ENCODE peak calls at places on chromosomes 12 and 14, in ten cellular contexts. One of them, this sample, is unnamed.

GRCh38 chr12:48788852-48789775 is at the start of gene ADCY6:
- DNase-seq in stimulated activated CD4-positive, alpha-beta T cell treated with anti-CD3 and anti-CD28 coated beads, Interleukin-12 subunit alpha, Interleukin-12 subunit beta, amount 100 ng/mL, for 4 hours: peak
- DNase-seq in NCI-H748 treated with DMSO at 0.1 percent for 48 hours: peak
- DNase-seq in smooth muscle cell of the brain vasculature: no peak
- DNase-seq in EL: peak
- DNase-seq in thoracic aorta: no peak
- DNase-seq in T-helper 2 cell: no peak
- DNase-seq in NCI-H524: peak
- DNase-seq in uterus: peak
- DNase-seq in kidney: peak
- DNase-seq in this sample: no peak

GRCh38 chr12:26360062-26360461 is 164.7 kb downstream of the SSPN start:
- DNase-seq in stimulated activated CD4-positive, alpha-beta T cell treated with anti-CD3 and anti-CD28 coated beads, Interleukin-12 subunit alpha, Interleukin-12 subunit beta, amount 100 ng/mL, for 4 hours: no peak
- DNase-seq in NCI-H748 treated with DMSO at 0.1 percent for 48 hours: no peak
- DNase-seq in smooth muscle cell of the brain vasculature: no peak
- DNase-seq in EL: no peak
- DNase-seq in thoracic aorta: no peak
- DNase-seq in T-helper 2 cell: no peak
- DNase-seq in NCI-H524: no peak
- DNase-seq in uterus: no peak
- DNase-seq in kidney: no peak
- DNase-seq in this sample: no peak

GRCh38 chr12:4244868-4245267 is 28.7 kb upstream of the CCND2 start:
- DNase-seq in stimulated activated CD4-positive, alpha-beta T cell treated with anti-CD3 and anti-CD28 coated beads, Interleukin-12 subunit alpha, Interleukin-12 subunit beta, amount 100 ng/mL, for 4 hours: no peak
- DNase-seq in NCI-H748 treated with DMSO at 0.1 percent for 48 hours: no peak
- DNase-seq in smooth muscle cell of the brain vasculature: no peak
- DNase-seq in EL: no peak
- DNase-seq in thoracic aorta: no peak
- DNase-seq in T-helper 2 cell: no peak
- DNase-seq in NCI-H524: no peak
- DNase-seq in uterus: no peak
- DNase-seq in kidney: no peak
- DNase-seq in this sample: no peak

GRCh38 chr14:67998804-67999203 is 179.2 kb downstream of the RAD51B start:
- DNase-seq in stimulated activated CD4-positive, alpha-beta T cell treated with anti-CD3 and anti-CD28 coated beads, Interleukin-12 subunit alpha, Interleukin-12 subunit beta, amount 100 ng/mL, for 4 hours: no peak
- DNase-seq in NCI-H748 treated with DMSO at 0.1 percent for 48 hours: no peak
- DNase-seq in smooth muscle cell of the brain vasculature: no peak
- DNase-seq in EL: no peak
- DNase-seq in thoracic aorta: no peak
- DNase-seq in T-helper 2 cell: no peak
- DNase-seq in NCI-H524: no peak
- DNase-seq in uterus: no peak
- DNase-seq in kidney: no peak
- DNase-seq in this sample: no peak

GRCh38 chr12:14482361-14482760 is 85.3 kb downstream of the PLBD1 start:
- DNase-seq in stimulated activated CD4-positive, alpha-beta T cell treated with anti-CD3 and anti-CD28 coated beads, Interleukin-12 subunit alpha, Interleukin-12 subunit beta, amount 100 ng/mL, for 4 hours: no peak
- DNase-seq in NCI-H748 treated with DMSO at 0.1 percent for 48 hours: no peak
- DNase-seq in smooth muscle cell of the brain vasculature: no peak
- DNase-seq in EL: no peak
- DNase-seq in thoracic aorta: no peak
- DNase-seq in T-helper 2 cell: no peak
- DNase-seq in NCI-H524: no peak
- DNase-seq in uterus: no peak
- DNase-seq in kidney: no peak
- DNase-seq in this sample: no peak

GRCh38 chr12:95548539-95549391 is 2.5 kb downstream of the USP44 start:
- DNase-seq in stimulated activated CD4-positive, alpha-beta T cell treated with anti-CD3 and anti-CD28 coated beads, Interleukin-12 subunit alpha, Interleukin-12 subunit beta, amount 100 ng/mL, for 4 hours: peak
- DNase-seq in NCI-H748 treated with DMSO at 0.1 percent for 48 hours: peak
- DNase-seq in smooth muscle cell of the brain vasculature: no peak
- DNase-seq in EL: peak
- DNase-seq in thoracic aorta: no peak
- DNase-seq in T-helper 2 cell: peak
- DNase-seq in NCI-H524: peak
- DNase-seq in uterus: peak
- DNase-seq in kidney: peak
- DNase-seq in this sample: no peak

GRCh38 chr12:75944905-75945412 is 86.6 kb downstream of the PHLDA1 start:
- DNase-seq in stimulated activated CD4-positive, alpha-beta T cell treated with anti-CD3 and anti-CD28 coated beads, Interleukin-12 subunit alpha, Interleukin-12 subunit beta, amount 100 ng/mL, for 4 hours: no peak
- DNase-seq in NCI-H748 treated with DMSO at 0.1 percent for 48 hours: no peak
- DNase-seq in smooth muscle cell of the brain vasculature: no peak
- DNase-seq in EL: no peak
- DNase-seq in thoracic aorta: no peak
- DNase-seq in T-helper 2 cell: no peak
- DNase-seq in NCI-H524: no peak
- DNase-seq in uterus: no peak
- DNase-seq in kidney: no peak
- DNase-seq in this sample: no peak

GRCh38 chr12:14769837-14770494 is 33.3 kb downstream of the WBP11 start:
- DNase-seq in stimulated activated CD4-positive, alpha-beta T cell treated with anti-CD3 and anti-CD28 coated beads, Interleukin-12 subunit alpha, Interleukin-12 subunit beta, amount 100 ng/mL, for 4 hours: peak
- DNase-seq in NCI-H748 treated with DMSO at 0.1 percent for 48 hours: peak
- DNase-seq in smooth muscle cell of the brain vasculature: no peak
- DNase-seq in EL: peak
- DNase-seq in thoracic aorta: peak
- DNase-seq in T-helper 2 cell: peak
- DNase-seq in NCI-H524: peak
- DNase-seq in uterus: peak
- DNase-seq in kidney: peak
- DNase-seq in this sample: no peak

GRCh38 chr12:113174461-113175384 is 10.6 kb downstream of the DDX54 start:
- DNase-seq in stimulated activated CD4-positive, alpha-beta T cell treated with anti-CD3 and anti-CD28 coated beads, Interleukin-12 subunit alpha, Interleukin-12 subunit beta, amount 100 ng/mL, for 4 hours: peak
- DNase-seq in NCI-H748 treated with DMSO at 0.1 percent for 48 hours: peak
- DNase-seq in smooth muscle cell of the brain vasculature: peak
- DNase-seq in EL: peak
- DNase-seq in thoracic aorta: no peak
- DNase-seq in T-helper 2 cell: peak
- DNase-seq in NCI-H524: no peak
- DNase-seq in uterus: peak
- DNase-seq in kidney: peak
- DNase-seq in this sample: no peak

GRCh38 chr14:73762375-73762822 is 48.2 kb upstream of the PNMA1 start:
- DNase-seq in stimulated activated CD4-positive, alpha-beta T cell treated with anti-CD3 and anti-CD28 coated beads, Interleukin-12 subunit alpha, Interleukin-12 subunit beta, amount 100 ng/mL, for 4 hours: no peak
- DNase-seq in NCI-H748 treated with DMSO at 0.1 percent for 48 hours: no peak
- DNase-seq in smooth muscle cell of the brain vasculature: no peak
- DNase-seq in EL: no peak
- DNase-seq in thoracic aorta: no peak
- DNase-seq in T-helper 2 cell: no peak
- DNase-seq in NCI-H524: no peak
- DNase-seq in uterus: no peak
- DNase-seq in kidney: no peak
- DNase-seq in this sample: no peak

GRCh38 chr12:25151476-25151875 is 43.5 kb downstream of the DNAI7 start:
- DNase-seq in stimulated activated CD4-positive, alpha-beta T cell treated with anti-CD3 and anti-CD28 coated beads, Interleukin-12 subunit alpha, Interleukin-12 subunit beta, amount 100 ng/mL, for 4 hours: no peak
- DNase-seq in NCI-H748 treated with DMSO at 0.1 percent for 48 hours: no peak
- DNase-seq in smooth muscle cell of the brain vasculature: peak
- DNase-seq in EL: peak
- DNase-seq in thoracic aorta: peak
- DNase-seq in T-helper 2 cell: no peak
- DNase-seq in NCI-H524: no peak
- DNase-seq in uterus: peak
- DNase-seq in kidney: peak
- DNase-seq in this sample: peak

GRCh38 chr12:108090107-108090899 is 38.8 kb upstream of the WSCD2 start:
- DNase-seq in stimulated activated CD4-positive, alpha-beta T cell treated with anti-CD3 and anti-CD28 coated beads, Interleukin-12 subunit alpha, Interleukin-12 subunit beta, amount 100 ng/mL, for 4 hours: no peak
- DNase-seq in NCI-H748 treated with DMSO at 0.1 percent for 48 hours: no peak
- DNase-seq in smooth muscle cell of the brain vasculature: no peak
- DNase-seq in EL: no peak
- DNase-seq in thoracic aorta: no peak
- DNase-seq in T-helper 2 cell: no peak
- DNase-seq in NCI-H524: no peak
- DNase-seq in uterus: no peak
- DNase-seq in kidney: no peak
- DNase-seq in this sample: no peak

GRCh38 chr12:40137252-40137651 is 31.4 kb upstream of the SLC2A13 start:
- DNase-seq in stimulated activated CD4-positive, alpha-beta T cell treated with anti-CD3 and anti-CD28 coated beads, Interleukin-12 subunit alpha, Interleukin-12 subunit beta, amount 100 ng/mL, for 4 hours: no peak
- DNase-seq in NCI-H748 treated with DMSO at 0.1 percent for 48 hours: no peak
- DNase-seq in smooth muscle cell of the brain vasculature: no peak
- DNase-seq in EL: peak
- DNase-seq in thoracic aorta: no peak
- DNase-seq in T-helper 2 cell: no peak
- DNase-seq in NCI-H524: no peak
- DNase-seq in uterus: no peak
- DNase-seq in kidney: no peak
- DNase-seq in this sample: no peak

GRCh38 chr14:38605193-38606114 is 349.6 kb upstream of the CLEC14A start:
- DNase-seq in stimulated activated CD4-positive, alpha-beta T cell treated with anti-CD3 and anti-CD28 coated beads, Interleukin-12 subunit alpha, Interleukin-12 subunit beta, amount 100 ng/mL, for 4 hours: no peak
- DNase-seq in NCI-H748 treated with DMSO at 0.1 percent for 48 hours: no peak
- DNase-seq in smooth muscle cell of the brain vasculature: no peak
- DNase-seq in EL: no peak
- DNase-seq in thoracic aorta: no peak
- DNase-seq in T-helper 2 cell: no peak
- DNase-seq in NCI-H524: no peak
- DNase-seq in uterus: no peak
- DNase-seq in kidney: no peak
- DNase-seq in this sample: no peak

GRCh38 chr12:53756300-53757094 is 4.7 kb upstream of the CISTR start:
- DNase-seq in stimulated activated CD4-positive, alpha-beta T cell treated with anti-CD3 and anti-CD28 coated beads, Interleukin-12 subunit alpha, Interleukin-12 subunit beta, amount 100 ng/mL, for 4 hours: no peak
- DNase-seq in NCI-H748 treated with DMSO at 0.1 percent for 48 hours: no peak
- DNase-seq in smooth muscle cell of the brain vasculature: no peak
- DNase-seq in EL: no peak
- DNase-seq in thoracic aorta: no peak
- DNase-seq in T-helper 2 cell: no peak
- DNase-seq in NCI-H524: no peak
- DNase-seq in uterus: no peak
- DNase-seq in kidney: no peak
- DNase-seq in this sample: no peak

GRCh38 chr12:91413591-91413990 is 231.0 kb upstream of the DCN start:
- DNase-seq in stimulated activated CD4-positive, alpha-beta T cell treated with anti-CD3 and anti-CD28 coated beads, Interleukin-12 subunit alpha, Interleukin-12 subunit beta, amount 100 ng/mL, for 4 hours: no peak
- DNase-seq in NCI-H748 treated with DMSO at 0.1 percent for 48 hours: no peak
- DNase-seq in smooth muscle cell of the brain vasculature: no peak
- DNase-seq in EL: peak
- DNase-seq in thoracic aorta: no peak
- DNase-seq in T-helper 2 cell: no peak
- DNase-seq in NCI-H524: no peak
- DNase-seq in uterus: no peak
- DNase-seq in kidney: no peak
- DNase-seq in this sample: no peak

GRCh38 chr14:101843665-101844064 is 82.2 kb downstream of the PPP2R5C start:
- DNase-seq in stimulated activated CD4-positive, alpha-beta T cell treated with anti-CD3 and anti-CD28 coated beads, Interleukin-12 subunit alpha, Interleukin-12 subunit beta, amount 100 ng/mL, for 4 hours: no peak
- DNase-seq in NCI-H748 treated with DMSO at 0.1 percent for 48 hours: no peak
- DNase-seq in smooth muscle cell of the brain vasculature: no peak
- DNase-seq in EL: no peak
- DNase-seq in thoracic aorta: no peak
- DNase-seq in T-helper 2 cell: peak
- DNase-seq in NCI-H524: no peak
- DNase-seq in uterus: no peak
- DNase-seq in kidney: no peak
- DNase-seq in this sample: no peak

GRCh38 chr14:36513451-36514277 is 6.4 kb downstream of the NKX2-1 start:
- DNase-seq in stimulated activated CD4-positive, alpha-beta T cell treated with anti-CD3 and anti-CD28 coated beads, Interleukin-12 subunit alpha, Interleukin-12 subunit beta, amount 100 ng/mL, for 4 hours: no peak
- DNase-seq in NCI-H748 treated with DMSO at 0.1 percent for 48 hours: no peak
- DNase-seq in smooth muscle cell of the brain vasculature: no peak
- DNase-seq in EL: no peak
- DNase-seq in thoracic aorta: no peak
- DNase-seq in T-helper 2 cell: no peak
- DNase-seq in NCI-H524: peak
- DNase-seq in uterus: no peak
- DNase-seq in kidney: peak
- DNase-seq in this sample: peak

GRCh38 chr12:630656-631632 is 32.3 kb downstream of the NINJ2 start:
- DNase-seq in stimulated activated CD4-positive, alpha-beta T cell treated with anti-CD3 and anti-CD28 coated beads, Interleukin-12 subunit alpha, Interleukin-12 subunit beta, amount 100 ng/mL, for 4 hours: peak
- DNase-seq in NCI-H748 treated with DMSO at 0.1 percent for 48 hours: no peak
- DNase-seq in smooth muscle cell of the brain vasculature: no peak
- DNase-seq in EL: no peak
- DNase-seq in thoracic aorta: no peak
- DNase-seq in T-helper 2 cell: peak
- DNase-seq in NCI-H524: no peak
- DNase-seq in uterus: no peak
- DNase-seq in kidney: peak
- DNase-seq in this sample: no peak

GRCh38 chr12:118103601-118104382 is at the start of gene VSIG10:
- DNase-seq in stimulated activated CD4-positive, alpha-beta T cell treated with anti-CD3 and anti-CD28 coated beads, Interleukin-12 subunit alpha, Interleukin-12 subunit beta, amount 100 ng/mL, for 4 hours: peak
- DNase-seq in NCI-H748 treated with DMSO at 0.1 percent for 48 hours: peak
- DNase-seq in smooth muscle cell of the brain vasculature: no peak
- DNase-seq in EL: peak
- DNase-seq in thoracic aorta: no peak
- DNase-seq in T-helper 2 cell: no peak
- DNase-seq in NCI-H524: no peak
- DNase-seq in uterus: peak
- DNase-seq in kidney: peak
- DNase-seq in this sample: peak

GRCh38 chr12:108394196-108394595 is 55.1 kb upstream of the CMKLR1 start:
- DNase-seq in stimulated activated CD4-positive, alpha-beta T cell treated with anti-CD3 and anti-CD28 coated beads, Interleukin-12 subunit alpha, Interleukin-12 subunit beta, amount 100 ng/mL, for 4 hours: no peak
- DNase-seq in NCI-H748 treated with DMSO at 0.1 percent for 48 hours: no peak
- DNase-seq in smooth muscle cell of the brain vasculature: no peak
- DNase-seq in EL: no peak
- DNase-seq in thoracic aorta: no peak
- DNase-seq in T-helper 2 cell: no peak
- DNase-seq in NCI-H524: peak
- DNase-seq in uterus: peak
- DNase-seq in kidney: peak
- DNase-seq in this sample: no peak

GRCh38 chr12:131171029-131171428 is 217.3 kb downstream of the ADGRD1 start:
- DNase-seq in stimulated activated CD4-positive, alpha-beta T cell treated with anti-CD3 and anti-CD28 coated beads, Interleukin-12 subunit alpha, Interleukin-12 subunit beta, amount 100 ng/mL, for 4 hours: no peak
- DNase-seq in NCI-H748 treated with DMSO at 0.1 percent for 48 hours: no peak
- DNase-seq in smooth muscle cell of the brain vasculature: no peak
- DNase-seq in EL: peak
- DNase-seq in thoracic aorta: no peak
- DNase-seq in T-helper 2 cell: no peak
- DNase-seq in NCI-H524: no peak
- DNase-seq in uterus: no peak
- DNase-seq in kidney: no peak
- DNase-seq in this sample: no peak

GRCh38 chr14:70888681-70889175 is 18.5 kb upstream of the PCNX1 start:
- DNase-seq in stimulated activated CD4-positive, alpha-beta T cell treated with anti-CD3 and anti-CD28 coated beads, Interleukin-12 subunit alpha, Interleukin-12 subunit beta, amount 100 ng/mL, for 4 hours: no peak
- DNase-seq in NCI-H748 treated with DMSO at 0.1 percent for 48 hours: no peak
- DNase-seq in smooth muscle cell of the brain vasculature: no peak
- DNase-seq in EL: peak
- DNase-seq in thoracic aorta: no peak
- DNase-seq in T-helper 2 cell: no peak
- DNase-seq in NCI-H524: no peak
- DNase-seq in uterus: no peak
- DNase-seq in kidney: no peak
- DNase-seq in this sample: no peak

This sample was measured in RWPE2.